ENCODE peak calls at places on chromosomes 6 and 20, in five cellular contexts. M, U, Z, X and B are unnamed samples.

GRCh38 chr20:23387118-23387443 is 25.1 kb downstream of the GZF1 start:
- DNase-seq in U (no peak), M (no peak), X (no peak), Z (no peak), B (no peak)

GRCh38 chr6:129853996-129854711 is 7.0 kb downstream of the TMEM244 start:
- DNase-seq in X (no peak), U (no peak), M (no peak), Z (peak; percentile 17), B (peak; percentile 37)

GRCh38 chr20:33933469-33933909 is 60.2 kb upstream of the RALY start:
- DNase-seq in Z (peak; percentile 53), M (peak; percentile 77), X (peak; percentile 9), U (peak; percentile 71), B (peak; percentile 29)

GRCh38 chr20:62772103-62772611 is 24.1 kb upstream of the MRGBP start:
- DNase-seq in U (no peak), X (no peak), Z (no peak), M (no peak), B (no peak)

GRCh38 chr20:6122111-6122872 is 538 bp downstream of the FERMT1 start:
- DNase-seq in X (no peak), M (no peak), U (no peak), Z (peak; percentile 72), B (peak; percentile 30)

GRCh38 chr6:33420493-33421343 is 853 bp downstream of the SYNGAP1 start:
- DNase-seq in X (no peak), M (no peak), U (no peak), Z (no peak), B (no peak)

GRCh38 chr20:34249291-34249690 is 8.1 kb downstream of the ASIP start:
- DNase-seq in Z (no peak), U (no peak), M (no peak), X (no peak), B (peak; percentile 69)

GRCh38 chr20:13485576-13485975 is 153.2 kb downstream of the TASP1 start:
- DNase-seq in M (no peak), X (no peak), Z (no peak), U (no peak), B (no peak)

GRCh38 chr20:57399587-57400261 is 8.5 kb downstream of the RBM38 start:
- DNase-seq in Z (no peak), U (no peak), M (no peak), X (no peak), B (no peak)

GRCh38 chr6:147675281-147675680 is 166.8 kb downstream of the SAMD5 start:
- DNase-seq in M (no peak), Z (peak; percentile 10), U (no peak), X (no peak), B (peak; percentile 16)

GRCh38 chr6:32785781-32786533 is 22.6 kb upstream of the HLA-DQB2 start:
- DNase-seq in U (no peak), Z (peak; percentile 53), M (peak; percentile 17), X (no peak), B (peak; percentile 72)

GRCh38 chr20:3621111-3621510 is 42.1 kb downstream of the GFRA4 start:
- DNase-seq in U (no peak), M (no peak), Z (no peak), X (no peak), B (no peak)

GRCh38 chr6:127051571-127052260 is 66.8 kb upstream of the RSPO3 start:
- DNase-seq in U (no peak), Z (no peak), X (no peak), M (no peak), B (peak; percentile 57)

GRCh38 chr20:47677314-47678129 is 107.8 kb downstream of the SULF2 start:
- DNase-seq in Z (peak; percentile 93), M (peak; percentile 68), U (peak; percentile 35), X (peak; percentile 56), B (peak; percentile 59)

GRCh38 chr6:40563111-40563510 is 24.1 kb downstream of the LRFN2 start:
- DNase-seq in Z (no peak), M (no peak), U (no peak), X (no peak), B (no peak)

GRCh38 chr6:71855406-71855805 is 30.9 kb upstream of the RIMS1 start:
- DNase-seq in Z (no peak), U (no peak), X (no peak), M (no peak), B (no peak)

GRCh38 chr20:35489717-35490116 is 34.3 kb downstream of the CEP250 start:
- DNase-seq in M (no peak), X (no peak), U (no peak), Z (no peak), B (no peak)

GRCh38 chr6:144007779-144008500 is at the start of gene PLAGL1:
- DNase-seq in X (no peak), M (peak; percentile 54), U (no peak), Z (peak; percentile 28), B (peak; percentile 84)

GRCh38 chr20:48313346-48313745 is 514.5 kb downstream of the PREX1 start:
- DNase-seq in Z (no peak), U (no peak), X (no peak), M (no peak), B (no peak)

GRCh38 chr20:32968833-32969241 is 35.4 kb downstream of the SUN5 start:
- DNase-seq in M (no peak), X (no peak), Z (no peak), U (no peak), B (no peak)

GRCh38 chr6:154341876-154342275 is 14.7 kb downstream of the IPCEF1 start:
- DNase-seq in Z (peak; percentile 14), X (no peak), U (no peak), M (no peak), B (peak; percentile 29)

GRCh38 chr20:10832146-10832545 is 158.3 kb upstream of the JAG1 start:
- DNase-seq in Z (peak; percentile 8), M (no peak), U (no peak), X (no peak), B (peak; percentile 6)

GRCh38 chr6:43035495-43036194 is 14.2 kb downstream of the RRP36 start:
- DNase-seq in M (no peak), Z (no peak), U (no peak), X (no peak), B (no peak)

GRCh38 chr20:40670251-40670650 is 18.8 kb downstream of the MAFB start:
- DNase-seq in X (no peak), Z (no peak), M (no peak), U (no peak), B (no peak)

GRCh38 chr6:105068407-105068806 is 111.4 kb downstream of the POPDC3 start:
- DNase-seq in U (no peak), M (no peak), X (no peak), Z (no peak), B (no peak)

GRCh38 chr6:8361259-8361658 is 74.1 kb downstream of the SLC35B3 start:
- DNase-seq in U (no peak), Z (no peak), M (no peak), X (no peak), B (no peak)

GRCh38 chr20:38790210-38791053 is 15.1 kb upstream of the PPP1R16B start:
- DNase-seq in Z (peak; percentile 96), X (no peak), U (no peak), M (no peak), B (peak; percentile 81)

GRCh38 chr6:3372184-3372846 is 84.5 kb downstream of the SLC22A23 start:
- DNase-seq in X (no peak), M (no peak), U (no peak), Z (no peak), B (no peak)

GRCh38 chr6:28137458-28138020 is 4.1 kb upstream of the ZKSCAN8 start:
- DNase-seq in X (peak; percentile 3), U (no peak), Z (no peak), M (peak; percentile 5), B (peak; percentile 56)

GRCh38 chr20:51420111-51420510 is 122.4 kb downstream of the NFATC2 start:
- DNase-seq in Z (peak; percentile 74), U (no peak), X (no peak), M (no peak), B (peak; percentile 19)

GRCh38 chr6:43771858-43772570 is 2.0 kb downstream of the VEGFA start:
- DNase-seq in Z (peak; percentile 75), M (peak; percentile 27), U (peak; percentile 71), X (peak; percentile 59), B (peak; percentile 85)